ENCODE peak calls at places on chromosomes 2 and 18, in seven cellular contexts. N, X, S, E, F, H and W are unnamed samples.

GRCh38 chr2:70817284-70817954 is 3.0 kb downstream of the CLEC4F start:
- DNase-seq in S (no peak), F (no peak), N (no peak), X (no peak), E (no peak), H (no peak), W (no peak)

GRCh38 chr2:42359894-42360483 is 1.0 kb downstream of the COX7A2L start:
- DNase-seq in S (no peak), E (no peak), N (no peak), F (no peak), H (no peak), X (no peak), W (no peak)

GRCh38 chr18:78912336-78912735 is 67.3 kb upstream of the SALL3 start:
- DNase-seq in X (no peak), E (no peak), S (no peak), N (no peak), H (no peak), F (no peak), W (no peak)

GRCh38 chr2:108184421-108184820 is 55.3 kb upstream of the SULT1C3 start:
- DNase-seq in F (no peak), H (no peak), S (peak; percentile 10), E (no peak), N (no peak), X (no peak), W (no peak)

GRCh38 chr18:58455318-58455950 is 173.5 kb downstream of the ALPK2 start:
- DNase-seq in H (no peak), N (no peak), F (no peak), X (peak; percentile 34), E (no peak), S (no peak), W (no peak)

GRCh38 chr18:79327199-79327545 is 68.6 kb upstream of the NFATC1 start:
- DNase-seq in N (no peak), X (no peak), F (no peak), E (no peak), S (no peak), H (no peak), W (no peak)

GRCh38 chr18:36467614-36468013 is 170.1 kb downstream of the FHOD3 start:
- DNase-seq in N (no peak), F (peak; percentile 7), H (no peak), E (no peak), X (no peak), S (no peak), W (no peak)

GRCh38 chr18:63882333-63883141 is 5.0 kb upstream of the SERPINB2 start:
- DNase-seq in H (peak; percentile 76), X (no peak), E (peak; percentile 11), N (peak; percentile 85), F (no peak), S (no peak), W (peak; percentile 9)

GRCh38 chr2:26852405-26853348 is 4.7 kb downstream of the DPYSL5 start:
- DNase-seq in F (no peak), N (no peak), S (no peak), X (no peak), E (no peak), H (no peak), W (no peak)

GRCh38 chr2:7077660-7078278 is 160.6 kb downstream of the RNF144A start:
- DNase-seq in N (no peak), E (no peak), F (no peak), S (no peak), H (no peak), X (no peak), W (no peak)

GRCh38 chr2:124081154-124081771 is 56.2 kb downstream of the CNTNAP5 start:
- DNase-seq in H (no peak), S (no peak), X (no peak), N (no peak), E (no peak), F (no peak), W (no peak)

GRCh38 chr18:36576339-36576738 is 252.5 kb downstream of the TPGS2 start:
- DNase-seq in F (no peak), E (no peak), N (no peak), X (no peak), S (no peak), H (no peak), W (no peak)